ENCODE peak calls at places on chromosomes 4 and X, in six cellular contexts. P is D341Med; L is activated naive CD8-positive, alpha-beta T cell treated with anti-CD3 and anti-CD28 coated beads, Interleukin-2, amount 10 ng/mL, durations not matched to agents 7 days and 5 days; T is GM13976; W is AG08395; D is vagina. G is an unnamed sample.

GRCh38 chr4:99447079-99447478 is 11.9 kb upstream of the ADH7 start:
- DNase-seq in P (no peak), L (no peak), T (no peak), W (peak), D (no peak), G (peak)

GRCh38 chrX:46589977-46590723 is 16.6 kb downstream of the CHST7 start:
- DNase-seq in P (no peak), L (no peak), T (no peak), W (peak), D (no peak), G (no peak)

GRCh38 chrX:14941301-14941700 is 68.1 kb downstream of the MOSPD2 start:
- DNase-seq in P (no peak), L (no peak), T (no peak), W (no peak), D (no peak), G (no peak)

GRCh38 chr4:108901271-108901670 is 138.4 kb upstream of the ETNPPL start:
- DNase-seq in P (no peak), L (no peak), T (no peak), W (peak), D (no peak), G (no peak)

GRCh38 chrX:74346124-74346523 is 42.1 kb downstream of the ZCCHC13 start:
- DNase-seq in P (no peak), L (no peak), T (no peak), W (no peak), D (no peak), G (no peak)

GRCh38 chr4:113998026-113998425 is 18.6 kb upstream of the ARSJ start:
- DNase-seq in P (no peak), L (no peak), T (no peak), W (no peak), D (no peak), G (no peak)

GRCh38 chrX:12789976-12790375 is 1.2 kb upstream of the PRPS2 start:
- DNase-seq in P (no peak), L (no peak), T (no peak), W (no peak), D (no peak), G (no peak)

GRCh38 chr4:7261174-7261573 is 68.8 kb downstream of the SORCS2 start:
- DNase-seq in P (no peak), L (no peak), T (no peak), W (no peak), D (no peak), G (no peak)

GRCh38 chr4:19913670-19914069 is 338.0 kb upstream of the SLIT2 start:
- DNase-seq in P (no peak), L (no peak), T (no peak), W (no peak), D (no peak), G (no peak)

GRCh38 chr4:24032371-24032989 is 142.6 kb upstream of the PPARGC1A start:
- DNase-seq in P (no peak), L (no peak), T (no peak), W (peak), D (no peak), G (peak)

GRCh38 chrX:106954041-106954440 is 33.8 kb downstream of the CLDN2 start:
- DNase-seq in P (no peak), L (no peak), T (no peak), W (no peak), D (no peak), G (no peak)

GRCh38 chrX:39002466-39002865 is 201.2 kb downstream of the MID1IP1 start:
- DNase-seq in P (no peak), L (no peak), T (no peak), W (no peak), D (no peak), G (no peak)

GRCh38 chr4:124414641-124415040 is 297.9 kb downstream of the ANKRD50 start:
- DNase-seq in P (no peak), L (no peak), T (no peak), W (peak), D (no peak), G (no peak)

GRCh38 chr4:61462451-61463326 is 262.6 kb downstream of the ADGRL3 start:
- DNase-seq in P (peak), L (no peak), T (no peak), W (peak), D (no peak), G (no peak)

GRCh38 chr4:128573781-128574508 is 235.6 kb upstream of the JADE1 start:
- DNase-seq in P (no peak), L (no peak), T (no peak), W (peak), D (no peak), G (no peak)

GRCh38 chrX:39874202-39874816 is 223.4 kb downstream of the BCOR start:
- DNase-seq in P (no peak), L (no peak), T (peak), W (no peak), D (no peak), G (no peak)

GRCh38 chr4:6122496-6122895 is 77.9 kb downstream of the JAKMIP1 start:
- DNase-seq in P (no peak), L (no peak), T (no peak), W (no peak), D (no peak), G (no peak)

GRCh38 chrX:19739683-19740082 is 147.7 kb downstream of the SH3KBP1 start:
- DNase-seq in P (peak), L (peak), T (peak), W (peak), D (no peak), G (peak)

GRCh38 chrX:50871922-50872453 is 38.5 kb upstream of the BMP15 start:
- DNase-seq in P (no peak), L (no peak), T (no peak), W (no peak), D (no peak), G (no peak)

GRCh38 chr4:111494471-111494870 is 650.8 kb upstream of the FAM241A start:
- DNase-seq in P (no peak), L (no peak), T (no peak), W (peak), D (no peak), G (no peak)

GRCh38 chr4:189785257-189785656 is 155.4 kb upstream of the FRG1 start:
- DNase-seq in P (no peak), L (no peak), T (no peak), W (no peak), D (no peak), G (no peak)

GRCh38 chr4:43776371-43776770 is 672.2 kb downstream of the KCTD8 start:
- DNase-seq in P (no peak), L (no peak), T (no peak), W (no peak), D (no peak), G (peak)

GRCh38 chr4:25159837-25160713 is at the start of gene SEPSECS:
- DNase-seq in P (peak), L (peak), T (peak), W (peak), D (peak), G (peak)

GRCh38 chr4:18390655-18391369 is 369.3 kb upstream of the LCORL start:
- DNase-seq in P (no peak), L (no peak), T (no peak), W (no peak), D (no peak), G (no peak)

GRCh38 chrX:97238632-97239031 is 354.9 kb downstream of the RPA4 start:
- DNase-seq in P (no peak), L (no peak), T (no peak), W (no peak), D (no peak), G (no peak)

GRCh38 chr4:26362745-26363439 is 42.1 kb downstream of the RBPJ start:
- DNase-seq in P (no peak), L (no peak), T (no peak), W (peak), D (no peak), G (no peak)